ENCODE peak calls at places on chromosomes 12 and 14, in five cellular contexts. I is GM12878, J is A549, K is HepG2, R is endothelial cell of umbilical vein. M is an unnamed sample.

GRCh38 chr14:105281354-105282097 is 19.3 kb downstream of the BRF1 start:
- DNase-seq in R (peak; percentile 61), K (peak; percentile 46), I (no peak), J (peak; percentile 76), M (peak; percentile 33)

GRCh38 chr14:77151245-77151644 is 9.7 kb upstream of the ZDHHC22 start:
- DNase-seq in R (peak; percentile 34), I (no peak), J (peak; percentile 25), K (no peak), M (peak; percentile 28)

GRCh38 chr14:54177861-54178591 is 218.8 kb upstream of the CDKN3 start:
- DNase-seq in K (no peak), R (peak; percentile 77), J (no peak), I (no peak), M (no peak)

GRCh38 chr14:51454351-51454750 is 197.4 kb upstream of the FRMD6 start:
- DNase-seq in J (no peak), K (no peak), R (no peak), I (no peak), M (no peak)

GRCh38 chr14:70856851-70857498 is 47.7 kb upstream of the MAP3K9 start:
- DNase-seq in J (peak; percentile 5), I (no peak), K (no peak), R (no peak), M (peak; percentile 68)

GRCh38 chr14:72104011-72104613 is 171.9 kb downstream of the RGS6 start:
- DNase-seq in J (peak; percentile 6), K (no peak), R (no peak), I (no peak), M (peak; percentile 33)

GRCh38 chr12:69583203-69583602 is 2.1 kb upstream of the CCT2 start:
- DNase-seq in I (no peak), J (no peak), K (peak; percentile 24), R (no peak), M (peak; percentile 60)

GRCh38 chr12:39723831-39724230 is 104.2 kb upstream of the ABCD2 start:
- DNase-seq in J (peak; percentile 10), K (no peak), I (no peak), R (no peak), M (peak; percentile 75)

GRCh38 chr12:6954754-6955461 is 3.8 kb downstream of the PTPN6 start:
- DNase-seq in I (no peak), J (no peak), K (no peak), R (no peak), M (no peak)

GRCh38 chr14:100884456-100884855 is 19.1 kb downstream of the RTL1 start:
- DNase-seq in R (no peak), J (no peak), I (no peak), K (no peak), M (no peak)

GRCh38 chr12:2168808-2169207 is 116.0 kb downstream of the CACNA1C start:
- DNase-seq in R (no peak), J (peak; percentile 42), K (peak; percentile 81), I (no peak), M (no peak)

GRCh38 chr12:1848741-1849140 is 28.4 kb downstream of the LRTM2 start:
- DNase-seq in I (no peak), R (no peak), K (no peak), J (no peak), M (peak; percentile 85)

GRCh38 chr12:76075448-76075847 is 9.0 kb downstream of the NAP1L1 start:
- DNase-seq in K (no peak), J (no peak), R (no peak), I (no peak), M (no peak)

GRCh38 chr14:68278568-68279436 is 459.2 kb downstream of the RAD51B start:
- DNase-seq in J (peak; percentile 79), R (no peak), I (no peak), K (peak; percentile 90), M (no peak)

GRCh38 chr14:47917344-47917954 is 242.0 kb upstream of the MDGA2 start:
- DNase-seq in J (peak; percentile 3), I (no peak), K (peak; percentile 9), R (peak; percentile 33), M (peak; percentile 38)

GRCh38 chr14:63760014-63760413 is 32.1 kb upstream of the SGPP1 start:
- DNase-seq in J (no peak), R (no peak), I (no peak), K (no peak), M (no peak)

GRCh38 chr14:71143391-71144290 is 236.4 kb downstream of the PCNX1 start:
- DNase-seq in R (no peak), I (no peak), K (peak; percentile 85), J (peak; percentile 18), M (peak; percentile 87)

GRCh38 chr12:87931764-87932163 is 97.4 kb downstream of the C12orf50 start:
- DNase-seq in J (peak; percentile 31), I (no peak), K (no peak), R (no peak), M (no peak)

GRCh38 chr14:96038558-96038919 is 623 bp upstream of the C14orf132 start:
- DNase-seq in I (no peak), J (no peak), R (peak; percentile 3), K (no peak), M (no peak)

GRCh38 chr12:7907009-7907408 is 29.0 kb downstream of the SLC2A3 start:
- DNase-seq in I (no peak), K (peak; percentile 97), R (peak; percentile 75), J (peak; percentile 93), M (peak; percentile 60)

GRCh38 chr12:65998536-65999530 is 131.7 kb downstream of the LLPH start:
- DNase-seq in I (no peak), R (no peak), J (no peak), K (no peak), M (no peak)

GRCh38 chr12:89319111-89319510 is 33.2 kb downstream of the DUSP6 start:
- DNase-seq in K (no peak), J (no peak), I (no peak), R (no peak), M (no peak)

GRCh38 chr12:100138048-100138907 is 4.4 kb downstream of the BLTP3B start:
- DNase-seq in K (no peak), J (peak; percentile 45), R (peak; percentile 41), I (no peak), M (peak; percentile 72)

GRCh38 chr12:121568971-121569808 is 11.6 kb downstream of the KDM2B start:
- DNase-seq in J (no peak), R (no peak), I (no peak), K (no peak), M (no peak)

GRCh38 chr14:52850520-52850919 is 59.1 kb upstream of the GNPNAT1 start:
- DNase-seq in K (peak; percentile 53), R (no peak), I (no peak), J (no peak), M (no peak)

GRCh38 chr14:57189070-57189469 is 79.6 kb downstream of the EXOC5 start:
- DNase-seq in K (peak; percentile 3), R (no peak), J (peak; percentile 39), I (no peak), M (peak; percentile 8)

GRCh38 chr12:113468365-113469223 is 3.1 kb downstream of the LHX5 start:
- DNase-seq in I (no peak), R (no peak), J (no peak), K (no peak), M (no peak)

GRCh38 chr14:94376108-94376975 is 12.1 kb downstream of the SERPINA1 start:
- DNase-seq in J (no peak), K (no peak), R (no peak), I (no peak), M (no peak)

GRCh38 chr12:63922446-63922845 is 77.9 kb downstream of the SRGAP1 start:
- DNase-seq in K (peak; percentile 34), J (peak; percentile 55), R (no peak), I (no peak), M (no peak)
- TF ChIP-seq MAX in K (no peak), J (no peak), R (no peak), I (no peak), M (no peak)

GRCh38 chr12:52832960-52833905 is 878 bp downstream of the KRT79 start:
- DNase-seq in R (no peak), K (no peak), J (no peak), I (no peak), M (no peak)

GRCh38 chr12:52835271-52836041 is 1.3 kb upstream of the KRT79 start:
- DNase-seq in I (no peak), R (no peak), K (no peak), J (no peak), M (peak; percentile 51)

GRCh38 chr12:52832451-52832850 is 1.7 kb downstream of the KRT79 start:
- DNase-seq in R (no peak), K (no peak), J (no peak), I (no peak), M (no peak)

GRCh38 chr12:52834727-52835001 is 553 bp upstream of the KRT79 start:
- DNase-seq in J (no peak), K (no peak), R (no peak), I (no peak), M (no peak)

DNA sequence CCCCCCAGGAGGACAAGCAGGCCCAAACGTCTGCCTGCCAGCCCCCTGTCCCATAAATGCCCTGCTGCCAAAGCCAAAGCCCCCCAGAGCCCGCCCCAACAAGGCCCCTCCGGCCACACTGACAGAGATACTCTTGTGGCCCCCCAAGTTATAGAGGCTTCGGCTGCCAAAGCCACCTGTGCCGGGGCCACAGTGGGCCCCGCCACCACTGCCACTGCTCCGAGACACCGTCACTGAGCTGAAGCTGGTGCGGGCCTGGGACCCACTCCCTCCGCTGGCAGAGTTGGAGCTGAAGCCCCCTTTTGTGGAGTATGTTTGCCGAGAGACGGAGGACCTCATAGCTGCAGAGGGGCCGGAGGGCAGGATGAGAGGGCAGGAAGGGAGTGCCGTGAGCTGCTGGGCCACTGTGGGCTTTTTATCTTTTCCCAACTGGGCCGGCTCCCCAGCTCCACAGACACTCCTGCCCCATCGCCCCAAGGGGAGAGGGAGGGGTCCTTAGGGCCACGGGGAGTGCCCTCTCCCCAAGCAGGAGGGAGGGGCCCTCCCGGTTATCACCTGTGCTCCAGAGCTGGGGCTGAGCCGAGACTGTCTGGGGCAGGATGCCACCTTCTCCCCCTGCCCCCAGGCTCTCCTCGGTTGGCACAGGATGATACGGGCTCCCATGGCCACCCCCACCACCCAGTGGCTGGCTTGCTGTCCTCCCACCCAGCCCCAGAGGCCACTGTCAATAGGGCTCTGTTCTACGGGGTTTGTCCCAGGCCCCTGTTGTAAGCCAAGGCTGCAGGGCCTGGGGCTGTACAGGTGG is at the start of gene KRT79:
- DNase-seq in K (no peak), I (no peak), J (no peak), R (no peak), M (no peak)
- TF ChIP-seq MYC in K (no peak), I (no peak), J (no peak), R (no peak), M (no peak)

GRCh38 chr12:9869307-9870161 is at the start of gene CLEC2B:
- DNase-seq in J (peak; percentile 42), R (peak; percentile 92), I (peak; percentile 40), K (no peak), M (peak; percentile 63)
- TF ChIP-seq POLR2A in J (no peak), R (peak; percentile 60), I (no peak), K (no peak), M (peak; percentile 15)

DNA sequence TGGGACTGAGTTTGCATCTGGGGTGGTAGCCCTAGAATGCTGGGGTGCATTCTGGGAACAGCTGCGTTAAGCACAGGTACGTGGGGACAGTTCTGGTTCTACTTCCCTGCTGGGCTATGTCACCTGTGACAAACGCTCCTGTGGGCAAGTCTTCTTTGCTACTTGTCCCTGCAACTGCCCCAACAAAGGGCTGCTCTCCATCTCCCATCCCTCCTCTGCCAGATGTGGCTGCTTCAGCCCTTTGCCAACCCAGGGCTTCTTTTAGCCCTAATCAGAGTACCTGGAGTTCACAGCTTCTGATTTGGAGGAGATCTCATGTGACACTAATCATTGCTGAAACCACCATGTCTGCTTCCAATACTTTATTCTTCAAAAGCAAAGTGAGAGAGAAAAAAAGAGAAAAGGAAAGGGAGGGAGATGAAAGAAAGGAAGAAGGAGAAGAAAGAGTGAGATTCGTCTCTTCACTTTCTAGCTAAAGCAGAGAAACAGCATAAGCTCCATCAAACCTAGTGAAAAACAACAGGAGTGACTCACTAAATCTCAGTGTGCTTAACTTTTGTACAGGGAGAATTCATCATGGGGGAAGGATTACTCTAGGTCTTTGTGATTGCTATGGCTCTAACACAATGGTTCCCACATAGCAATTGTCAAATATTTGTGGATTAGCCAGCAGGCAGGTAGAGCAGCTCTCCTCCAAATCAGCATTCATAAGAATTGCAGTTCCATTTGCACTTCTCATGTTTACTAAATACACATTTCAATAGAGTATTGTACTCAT is 174.8 kb downstream of the LRIG3 start:
- DNase-seq in K (no peak), R (no peak), I (no peak), J (no peak), M (no peak)
- TF ChIP-seq MAX in K (no peak), R (no peak), I (no peak), J (no peak), M (no peak)